ENCODE peak calls at places on chromosomes 4 and X, in nine cellular contexts. H is AG09319, K is MCF 10A, F is renal cortical epithelial cell, D is naive B cell, R is germinal center, J is NCI-H82, Z is H4, L is NCI-H2081. B is an unnamed sample.

GRCh38 chr4:175651701-175652100 is 160.4 kb downstream of the GPM6A start:
- DNase-seq in H (no peak), K (no peak), F (no peak), D (no peak), R (no peak), J (peak), Z (no peak), L (no peak), B (no peak)

GRCh38 chrX:40808203-40808602 is 72.9 kb upstream of the MED14 start:
- DNase-seq in H (no peak), K (no peak), F (no peak), D (no peak), R (no peak), J (no peak), Z (no peak), L (no peak), B (no peak)

GRCh38 chrX:68498508-68499379 is at the start of gene YIPF6:
- DNase-seq in H (peak), K (peak), F (peak), D (peak), R (peak), J (peak), Z (peak), L (peak), B (peak)

GRCh38 chr4:46404961-46405360 is 15.0 kb upstream of the GABRA2 start:
- DNase-seq in H (no peak), K (peak), F (peak), D (no peak), R (no peak), J (peak), Z (peak), L (peak), B (no peak)

GRCh38 chrX:46571423-46572294 is 1.9 kb upstream of the CHST7 start:
- DNase-seq in H (no peak), K (no peak), F (no peak), D (no peak), R (no peak), J (no peak), Z (peak), L (no peak), B (no peak)

GRCh38 chrX:83966347-83966746 is 105.4 kb downstream of the CYLC1 start:
- DNase-seq in H (no peak), K (no peak), F (no peak), D (no peak), R (no peak), J (no peak), Z (no peak), L (no peak), B (no peak)

GRCh38 chr4:304987-305680 is at the start of gene ZNF732:
- DNase-seq in H (peak), K (peak), F (peak), D (no peak), R (peak), J (peak), Z (peak), L (no peak), B (no peak)

GRCh38 chr4:72295966-72296557 is 264.3 kb downstream of the NPFFR2 start:
- DNase-seq in H (peak), K (peak), F (peak), D (no peak), R (peak), J (peak), Z (peak), L (peak), B (peak)

GRCh38 chr4:141402696-141403095 is 182.0 kb downstream of the ZNF330 start:
- DNase-seq in H (no peak), K (no peak), F (no peak), D (no peak), R (no peak), J (peak), Z (no peak), L (no peak), B (no peak)

GRCh38 chr4:8278421-8279287 is 9.1 kb downstream of the HTRA3 start:
- DNase-seq in H (peak), K (peak), F (peak), D (no peak), R (no peak), J (peak), Z (peak), L (no peak), B (peak)

GRCh38 chr4:26181616-26182015 is 139.2 kb upstream of the RBPJ start:
- DNase-seq in H (no peak), K (no peak), F (no peak), D (no peak), R (no peak), J (no peak), Z (no peak), L (no peak), B (no peak)

GRCh38 chr4:7939377-7940108 is at the start of gene AFAP1:
- DNase-seq in H (peak), K (peak), F (peak), D (peak), R (peak), J (peak), Z (peak), L (peak), B (peak)

GRCh38 chr4:92359481-92359880 is 55.7 kb downstream of the GRID2 start:
- DNase-seq in H (no peak), K (no peak), F (no peak), D (no peak), R (no peak), J (no peak), Z (no peak), L (peak), B (no peak)

GRCh38 chr4:96170198-96170597 is 330.3 kb downstream of the PDHA2 start:
- DNase-seq in H (no peak), K (no peak), F (no peak), D (no peak), R (no peak), J (no peak), Z (no peak), L (no peak), B (no peak)

GRCh38 chr4:144090744-144091143 is 49.8 kb downstream of the GYPA start:
- DNase-seq in H (no peak), K (no peak), F (no peak), D (no peak), R (no peak), J (peak), Z (no peak), L (no peak), B (no peak)

GRCh38 chr4:96598465-96598864 is 758.6 kb downstream of the PDHA2 start:
- DNase-seq in H (no peak), K (no peak), F (peak), D (no peak), R (no peak), J (no peak), Z (no peak), L (no peak), B (no peak)

GRCh38 chrX:2376166-2376565 is 124.6 kb downstream of the DHRSX start:
- DNase-seq in H (no peak), K (no peak), F (no peak), D (no peak), R (no peak), J (no peak), Z (no peak), L (no peak), B (no peak)

GRCh38 chrX:136065044-136065671 is 79.9 kb downstream of the SLC9A6 start:
- DNase-seq in H (no peak), K (peak), F (peak), D (no peak), R (no peak), J (peak), Z (peak), L (no peak), B (no peak)

GRCh38 chr4:184854673-184855072 is 28.9 kb upstream of the ACSL1 start:
- DNase-seq in H (no peak), K (no peak), F (no peak), D (peak), R (peak), J (no peak), Z (no peak), L (no peak), B (no peak)

GRCh38 chr4:10197952-10198351 is 81.4 kb upstream of the WDR1 start:
- DNase-seq in H (no peak), K (no peak), F (no peak), D (no peak), R (no peak), J (no peak), Z (no peak), L (no peak), B (no peak)

GRCh38 chr4:153067376-153067775 is 131.3 kb downstream of the FHDC1 start:
- DNase-seq in H (no peak), K (peak), F (peak), D (no peak), R (no peak), J (no peak), Z (peak), L (no peak), B (peak)

GRCh38 chr4:48483777-48484493 is 792 bp downstream of the SLC10A4 start:
- DNase-seq in H (no peak), K (no peak), F (no peak), D (no peak), R (peak), J (peak), Z (no peak), L (peak), B (no peak)